ENCODE peak calls at places on chromosome 16, in seven cellular contexts. U is stomach, X is endothelial cell of umbilical vein, C is pancreas, S is tibial nerve, T is spleen, A is upper lobe of right lung. R is an unnamed sample.

GRCh38 chr16:12436201-12436657 is 367.5 kb downstream of the CPPED1 start:
- DNase-seq in U (no peak), X (no peak), C (no peak), S (no peak), T (no peak), A (no peak), R (no peak)

GRCh38 chr16:28534542-28535373 is 4.0 kb downstream of the NUPR1 start:
- DNase-seq in U (peak; percentile 47), X (no peak), C (no peak), S (peak; percentile 70), T (no peak), A (peak; percentile 68), R (no peak)

GRCh38 chr16:27495191-27495590 is 54.5 kb downstream of the GTF3C1 start:
- DNase-seq in U (no peak), X (no peak), C (no peak), S (peak; percentile 54), T (no peak), A (no peak), R (no peak)

GRCh38 chr16:20938426-20938825 is 37.9 kb downstream of the LYRM1 start:
- DNase-seq in U (no peak), X (peak; percentile 19), C (no peak), S (no peak), T (no peak), A (no peak), R (no peak)

GRCh38 chr16:1614226-1615102 is 2.3 kb downstream of the CRAMP1 start:
- DNase-seq in U (peak; percentile 31), X (peak; percentile 32), C (no peak), S (no peak), T (peak; percentile 81), A (no peak), R (no peak)

GRCh38 chr16:7650446-7650845 is 317.8 kb downstream of the RBFOX1 start:
- DNase-seq in U (no peak), X (no peak), C (no peak), S (no peak), T (no peak), A (no peak), R (no peak)

GRCh38 chr16:55435387-55435786 is 43.6 kb upstream of the MMP2 start:
- DNase-seq in U (no peak), X (no peak), C (no peak), S (no peak), T (no peak), A (no peak), R (no peak)

GRCh38 chr16:2475413-2476344 is 752 bp downstream of the TBC1D24 start:
- DNase-seq in U (peak; percentile 53), X (no peak), C (peak; percentile 89), S (no peak), T (peak; percentile 84), A (peak; percentile 81), R (no peak)

GRCh38 chr16:31253642-31254045 is 6.1 kb upstream of the ITGAM start:
- DNase-seq in U (peak; percentile 27), X (no peak), C (no peak), S (no peak), T (peak; percentile 81), A (no peak), R (peak; percentile 19)

GRCh38 chr16:84985079-84986065 is 26.0 kb downstream of the ZDHHC7 start:
- DNase-seq in U (no peak), X (no peak), C (peak; percentile 44), S (no peak), T (no peak), A (no peak), R (no peak)

GRCh38 chr16:54633943-54634362 is 296.7 kb upstream of the IRX5 start:
- DNase-seq in U (peak; percentile 47), X (peak; percentile 21), C (no peak), S (no peak), T (no peak), A (no peak), R (no peak)

GRCh38 chr16:27867122-27868110 is 196.1 kb downstream of the GSG1L start:
- DNase-seq in U (peak; percentile 53), X (peak; percentile 78), C (peak; percentile 63), S (no peak), T (peak; percentile 76), A (peak; percentile 85), R (peak; percentile 54)

GRCh38 chr16:71499775-71500364 is 10.7 kb upstream of the ZNF19 start:
- DNase-seq in U (no peak), X (peak; percentile 71), C (no peak), S (no peak), T (no peak), A (no peak), R (no peak)

GRCh38 chr16:2715519-2715918 is 4.5 kb downstream of the PRSS27 start:
- DNase-seq in U (peak; percentile 66), X (peak; percentile 49), C (peak; percentile 81), S (no peak), T (peak; percentile 93), A (peak; percentile 83), R (peak; percentile 73)

GRCh38 chr16:56929639-56930038 is 2.3 kb upstream of the HERPUD1 start:
- DNase-seq in U (no peak), X (no peak), C (no peak), S (no peak), T (no peak), A (no peak), R (no peak)

GRCh38 chr16:57341441-57342303 is 16.9 kb upstream of the CCL22 start:
- DNase-seq in U (peak; percentile 77), X (no peak), C (no peak), S (no peak), T (no peak), A (no peak), R (peak; percentile 97)

DNA sequence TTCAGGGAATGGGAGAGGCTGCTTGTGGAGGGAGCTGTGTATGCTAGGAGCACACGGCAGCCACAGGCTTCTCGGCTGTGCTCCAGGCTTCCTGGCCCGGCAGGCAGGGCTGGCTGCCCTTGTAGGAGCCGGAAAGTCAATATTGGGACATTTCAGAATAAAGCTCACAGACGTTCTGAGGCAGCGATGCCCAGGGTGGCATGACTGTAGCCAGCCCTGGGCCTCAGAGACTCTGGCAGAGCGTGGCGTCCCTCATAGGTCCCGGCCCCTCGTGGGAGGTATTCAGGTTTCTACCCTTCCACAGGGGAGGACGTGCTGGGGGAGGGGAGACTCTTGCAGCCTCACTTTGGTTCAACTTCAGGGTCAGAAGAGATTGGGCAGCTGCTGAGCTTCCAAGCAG is 65.8 kb downstream of the BANP start:
- DNase-seq in U (peak; percentile 71), X (no peak), C (no peak), S (no peak), T (no peak), A (peak; percentile 61), R (no peak)
- H3K4me3 ChIP-seq in U (no peak overlapping the region), X (no peak overlapping the region), C (no peak overlapping the region), S (no peak overlapping the region), T (no peak overlapping the region), A (no peak overlapping the region), R (no peak overlapping the region)

GRCh38 chr16:50928065-50928464 is 186.2 kb downstream of the CYLD start:
- DNase-seq in U (no peak), X (no peak), C (no peak), S (no peak), T (no peak), A (peak; percentile 83), R (no peak)

GRCh38 chr16:50924759-50925545 is 183.1 kb downstream of the CYLD start:
- DNase-seq in U (no peak), X (no peak), C (no peak), S (no peak), T (no peak), A (no peak), R (no peak)

GRCh38 chr16:50925758-50926357 is 184.0 kb downstream of the CYLD start:
- DNase-seq in U (no peak), X (no peak), C (no peak), S (no peak), T (no peak), A (no peak), R (no peak)
- H3K27ac ChIP-seq in U (no peak overlapping the region), X (no peak overlapping the region), C (no peak overlapping the region), S (no peak overlapping the region), T (no peak overlapping the region), A (no peak overlapping the region), R (no peak overlapping the region)

GRCh38 chr16:67163164-67163902 is 1.2 kb upstream of the HSF4 start:
- DNase-seq in U (no peak), X (peak; percentile 55), C (peak; percentile 79), S (no peak), T (peak; percentile 78), A (no peak), R (no peak)

GRCh38 chr16:67163903-67164558 is 514 bp upstream of the HSF4 start:
- DNase-seq in U (no peak), X (no peak), C (peak; percentile 78), S (no peak), T (peak; percentile 78), A (peak; percentile 73), R (no peak)

GRCh38 chr16:67158637-67159600 is 790 bp downstream of the TRADD start:
- DNase-seq in U (peak; percentile 69), X (no peak), C (peak; percentile 86), S (no peak), T (peak; percentile 93), A (peak; percentile 83), R (no peak)

GRCh38 chr16:67162439-67163163 is 1.9 kb upstream of the HSF4 start:
- DNase-seq in U (no peak), X (no peak), C (no peak), S (no peak), T (peak; percentile 78), A (no peak), R (no peak)

GRCh38 chr16:67161595-67162058 is 1.9 kb downstream of the FBXL8 start:
- DNase-seq in U (no peak), X (no peak), C (peak; percentile 82), S (no peak), T (peak; percentile 85), A (no peak), R (no peak)
- H3K4me3 ChIP-seq in U (peak overlapping the region; percentile 74), X (no peak overlapping the region), C (no peak overlapping the region), S (peak overlapping the region; percentile 85), T (peak overlapping the region; percentile 93), A (peak overlapping the region; percentile 87), R (no peak overlapping the region)

GRCh38 chr16:11056090-11056988 is 112.0 kb downstream of the CLEC16A start:
- DNase-seq in U (no peak), X (no peak), C (no peak), S (no peak), T (no peak), A (peak; percentile 23), R (no peak)
- H3K27ac ChIP-seq in U (no peak overlapping the region), X (no peak overlapping the region), C (no peak overlapping the region), S (peak overlapping the region; percentile 37), T (no peak overlapping the region), A (no peak overlapping the region), R (no peak overlapping the region)

DNA sequence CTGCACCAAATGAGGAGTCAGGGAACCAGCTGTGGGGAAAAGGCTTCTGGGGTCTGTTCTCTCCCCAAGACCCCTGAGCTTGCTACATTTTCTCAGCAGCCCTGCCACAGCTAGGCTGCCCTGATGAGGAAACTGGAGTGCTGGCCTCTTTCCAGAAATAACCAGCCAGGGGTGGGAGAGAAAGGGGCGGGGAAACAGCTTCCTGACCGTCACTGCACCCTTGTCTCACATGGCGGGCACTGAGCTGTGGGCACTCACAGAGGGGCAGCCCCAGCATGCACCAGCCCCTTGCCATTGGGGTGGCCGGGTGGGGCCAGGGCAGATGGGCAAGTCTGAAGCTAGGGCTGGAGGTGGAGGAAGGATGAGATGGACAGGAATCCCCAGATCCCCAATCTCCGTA is 2.9 kb downstream of the SRL start:
- DNase-seq in U (no peak), X (peak; percentile 37), C (no peak), S (no peak), T (no peak), A (no peak), R (no peak)
- H3K4me3 ChIP-seq in U (peak overlapping the region; percentile 3), X (no peak overlapping the region), C (no peak overlapping the region), S (peak overlapping the region; percentile 31), T (peak overlapping the region; percentile 15), A (peak overlapping the region; percentile 38), R (peak overlapping the region; percentile 41)

R was measured in breast epithelium.